ENCODE peak calls at places on chromosome 16, in four cellular contexts. N, P, M and V are unnamed samples.

GRCh38 chr16:11449716-11450115 is 104.5 kb downstream of the RMI2 start:
- DNase-seq in N (no peak), P (no peak), M (no peak), V (no peak)

GRCh38 chr16:83095926-83096692 is 469.3 kb downstream of the CDH13 start:
- DNase-seq in P (no peak), N (no peak), M (no peak), V (no peak)

GRCh38 chr16:66227766-66228530 is 138.5 kb upstream of the CDH5 start:
- DNase-seq in N (no peak), P (no peak), M (no peak), V (no peak)

GRCh38 chr16:25027781-25028180 is 12.6 kb upstream of the ARHGAP17 start:
- DNase-seq in N (no peak), M (no peak), P (no peak), V (no peak)

GRCh38 chr16:77300232-77300631 is 101.0 kb downstream of the SYCE1L start:
- DNase-seq in N (no peak), M (no peak), P (no peak), V (no peak)

GRCh38 chr16:20803561-20804214 is 2.6 kb downstream of the ERI2 start:
- DNase-seq in M (no peak), P (no peak), N (no peak), V (no peak)

GRCh38 chr16:71448274-71448866 is 6.5 kb upstream of the TLE7 start:
- DNase-seq in P (no peak), N (no peak), M (no peak), V (no peak)

GRCh38 chr16:1631931-1632637 is 19.9 kb downstream of the CRAMP1 start:
- DNase-seq in N (no peak), P (no peak), M (no peak), V (peak; percentile 15)

GRCh38 chr16:80580109-80580832 is 39.5 kb downstream of the DYNLRB2 start:
- DNase-seq in M (no peak), P (no peak), N (no peak), V (no peak)

GRCh38 chr16:14627088-14627487 is 3.0 kb downstream of the PARN start:
- DNase-seq in M (no peak), N (no peak), P (no peak), V (no peak)

GRCh38 chr16:23071202-23072083 is 77.8 kb downstream of the USP31 start:
- DNase-seq in M (no peak), P (peak; percentile 13), N (no peak), V (no peak)

GRCh38 chr16:54585094-54585493 is 298.5 kb upstream of the IRX3 start:
- DNase-seq in N (no peak), M (no peak), P (no peak), V (no peak)

GRCh38 chr16:89538286-89538685 is 22.2 kb upstream of the RPL13 start:
- DNase-seq in N (no peak), P (no peak), M (no peak), V (no peak)

GRCh38 chr16:86398201-86398600 is 112.1 kb upstream of the FOXF1 start:
- DNase-seq in M (no peak), N (no peak), P (no peak), V (no peak)

GRCh38 chr16:86899156-86899555 is 320.8 kb downstream of the FOXL1 start:
- DNase-seq in P (no peak), M (no peak), N (no peak), V (no peak)

GRCh38 chr16:3022208-3022696 is 1.5 kb downstream of the HCFC1R1 start:
- DNase-seq in N (peak; percentile 95), M (peak; percentile 85), P (peak; percentile 93), V (peak; percentile 96)

GRCh38 chr16:87108941-87109340 is 208.3 kb downstream of the C16orf95 start:
- DNase-seq in M (no peak), N (no peak), P (no peak), V (no peak)

GRCh38 chr16:2476345-2476720 is 1.4 kb downstream of the TBC1D24 start:
- DNase-seq in P (no peak), M (no peak), N (no peak), V (no peak)

GRCh38 chr16:1791256-1791942 is 2.1 kb downstream of the IGFALS start:
- DNase-seq in N (no peak), M (no peak), P (no peak), V (no peak)

GRCh38 chr16:66391726-66392670 is 25.5 kb downstream of the CDH5 start:
- DNase-seq in M (no peak), N (no peak), P (no peak), V (no peak)

GRCh38 chr16:64215730-64216129 is 906.1 kb downstream of the CDH11 start:
- DNase-seq in N (no peak), M (no peak), P (no peak), V (no peak)

GRCh38 chr16:28096974-28097373 is 33.5 kb upstream of the GSG1L start:
- DNase-seq in N (no peak), P (no peak), M (no peak), V (no peak)

GRCh38 chr16:24208710-24209109 is 47.4 kb upstream of the CACNG3 start:
- DNase-seq in N (no peak), P (no peak), M (no peak), V (no peak)

GRCh38 chr16:75229172-75230031 is 10.6 kb downstream of the CTRB1 start:
- DNase-seq in M (no peak), P (no peak), N (peak; percentile 19), V (peak; percentile 84)

GRCh38 chr16:4390266-4391260 is 18.9 kb downstream of the VASN start:
- DNase-seq in N (no peak), P (no peak), M (peak; percentile 10), V (no peak)

GRCh38 chr16:10578474-10579316 is 1.7 kb downstream of the EMP2 start:
- DNase-seq in P (no peak), M (no peak), N (peak; percentile 15), V (peak; percentile 47)

GRCh38 chr16:86549076-86549892 is 5.8 kb downstream of the MTHFSD start:
- DNase-seq in M (no peak), P (no peak), N (no peak), V (no peak)

GRCh38 chr16:80997139-80997798 is 9.4 kb downstream of the CMC2 start:
- DNase-seq in N (no peak), M (no peak), P (peak; percentile 54), V (no peak)

DNA sequence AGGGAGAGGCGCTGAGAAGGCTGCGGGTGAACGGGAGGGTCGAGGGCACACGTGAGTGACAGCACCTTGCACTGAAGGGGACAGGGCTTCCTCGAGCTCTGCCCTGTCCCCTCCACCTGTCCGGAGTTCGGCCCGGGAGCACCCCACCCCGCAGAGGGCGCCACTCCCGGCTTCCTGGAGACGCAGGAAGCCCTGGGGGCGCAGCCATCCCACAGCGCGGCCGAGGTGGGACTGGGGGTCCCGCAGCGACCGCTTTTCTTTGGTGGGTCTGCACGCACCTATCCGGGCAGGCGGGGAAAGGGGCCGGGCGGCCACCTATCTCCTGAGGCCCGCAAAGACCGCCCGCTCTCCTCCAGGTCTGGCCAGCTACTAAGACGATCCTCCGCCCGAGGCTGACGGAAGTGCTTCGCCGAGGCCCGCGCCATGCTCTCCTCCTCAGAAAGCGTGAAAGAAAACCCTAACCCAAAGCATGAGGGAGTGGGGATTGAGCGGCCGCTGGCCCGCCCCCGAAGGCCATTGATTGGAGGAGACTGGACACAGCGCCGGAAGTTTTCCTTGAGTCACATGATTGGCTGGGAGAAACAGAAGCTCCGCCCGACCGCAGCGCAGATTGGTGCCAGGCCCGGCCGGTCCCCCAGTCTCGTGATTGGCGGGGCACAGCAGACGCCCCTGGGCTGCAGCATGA is 34.4 kb downstream of the DDX19A start:
- DNase-seq in P (peak; percentile 98), N (peak; percentile 96), M (peak; percentile 95), V (peak; percentile 97)
- TF ChIP-seq CTCF in P (peak; percentile 6), N (peak; percentile 38), M (no peak), V (peak; percentile 28)

DNA sequence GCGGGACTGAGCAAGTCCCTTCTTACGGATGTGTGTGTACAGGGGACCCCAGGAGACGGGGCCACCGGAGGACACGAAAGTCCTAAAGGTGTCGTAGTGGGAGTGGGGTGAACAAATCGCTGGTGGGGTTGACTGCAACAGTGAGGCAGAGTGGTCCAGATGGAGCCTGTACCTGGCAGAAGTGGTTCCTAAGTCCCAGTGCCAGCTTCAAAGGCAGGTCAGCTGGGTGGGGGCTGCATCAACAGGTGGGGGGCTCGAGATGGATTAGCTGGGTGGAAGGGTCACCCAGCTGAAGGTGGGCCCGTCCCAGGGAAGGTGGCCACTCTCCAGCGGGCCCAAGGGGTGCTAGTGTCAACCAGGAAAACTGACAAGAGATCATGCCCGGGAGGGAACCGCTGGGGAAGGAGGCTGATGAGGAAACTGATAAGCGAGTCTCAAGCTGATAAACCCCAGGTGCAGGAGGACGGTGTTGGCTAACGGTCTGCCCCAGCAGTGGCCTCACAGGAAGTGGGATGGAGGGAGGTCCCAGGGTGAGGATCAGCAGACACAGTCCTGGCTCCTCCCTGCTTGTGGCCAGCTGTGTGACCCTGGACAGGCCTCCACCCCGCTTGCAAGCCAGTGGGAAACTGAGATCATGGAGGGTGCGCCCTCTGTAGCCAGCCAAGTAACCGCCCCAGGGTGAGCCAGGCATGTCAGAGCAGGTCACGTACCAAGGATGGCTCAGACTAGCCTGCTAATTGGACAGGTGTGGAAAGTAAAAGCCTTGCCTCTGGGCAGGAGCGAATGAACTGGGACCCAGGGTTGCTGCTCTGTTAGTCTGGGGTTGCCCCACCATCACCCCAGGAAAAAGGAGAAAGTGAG is 1.0 kb downstream of the ORAI3 start:
- DNase-seq in N (peak; percentile 81), M (peak; percentile 94), P (peak; percentile 50), V (peak; percentile 58)
- TF ChIP-seq POLR2A in N (peak; percentile 24), M (peak; percentile 93), P (peak; percentile 23), V (peak; percentile 70)

GRCh38 chr16:50259334-50260205 is 6.8 kb upstream of the ADCY7 start:
- DNase-seq in P (no peak), N (no peak), M (peak; percentile 14), V (no peak)

GRCh38 chr16:50255538-50255937 is 10.8 kb upstream of the ADCY7 start:
- DNase-seq in P (no peak), N (no peak), M (no peak), V (no peak)

GRCh38 chr16:50261160-50261706 is 5.1 kb upstream of the ADCY7 start:
- DNase-seq in P (no peak), N (peak; percentile 2), M (peak; percentile 2), V (no peak)

GRCh38 chr16:50260206-50261159 is 5.9 kb upstream of the ADCY7 start:
- DNase-seq in M (peak; percentile 7), N (no peak), P (no peak), V (no peak)

GRCh38 chr16:50257876-50258275 is 8.5 kb upstream of the ADCY7 start:
- DNase-seq in P (no peak), M (peak; percentile 5), N (no peak), V (no peak)
- TF ChIP-seq CTCF in P (no peak), M (no peak), N (no peak), V (no peak)

GRCh38 chr16:53094013-53094630 is 39.3 kb downstream of the CHD9 start:
- DNase-seq in M (peak; percentile 65), P (peak; percentile 72), N (peak; percentile 66), V (peak; percentile 33)
- TF ChIP-seq POLR2A in M (no peak), P (peak; percentile 27), N (no peak), V (no peak)